ENCODE peak calls at places on chromosome 5, in four cellular contexts. One of them, this sample, is unnamed.

GRCh38 chr5:177302354-177303110 is 987 bp downstream of the RAB24 start:
- DNase-seq in sigmoid colon: peak
- DNase-seq in HCT116: no peak
- DNase-seq in stomach: no peak
- DNase-seq in this sample: no peak

GRCh38 chr5:77627869-77628674 is 10.4 kb downstream of the OTP start:
- DNase-seq in sigmoid colon: no peak
- DNase-seq in HCT116: no peak
- DNase-seq in stomach: no peak
- DNase-seq in this sample: no peak

GRCh38 chr5:32600057-32600622 is 14.8 kb downstream of the SUB1 start:
- DNase-seq in stomach: no peak
- DNase-seq in sigmoid colon: no peak
- DNase-seq in HCT116: no peak
- DNase-seq in this sample: no peak

GRCh38 chr5:128684951-128685350 is 146.9 kb upstream of the FBN2 start:
- DNase-seq in sigmoid colon: no peak
- DNase-seq in HCT116: no peak
- DNase-seq in stomach: no peak
- DNase-seq in this sample: no peak

GRCh38 chr5:174545926-174546325 is 178.5 kb upstream of the MSX2 start:
- DNase-seq in sigmoid colon: no peak
- DNase-seq in HCT116: no peak
- DNase-seq in stomach: no peak
- DNase-seq in this sample: peak

GRCh38 chr5:139426222-139426885 is 13.0 kb downstream of the DNAJC18 start:
- DNase-seq in HCT116: no peak
- DNase-seq in stomach: no peak
- DNase-seq in sigmoid colon: no peak
- DNase-seq in this sample: no peak

GRCh38 chr5:81519217-81519905 is 125.4 kb upstream of the ACOT12 start:
- DNase-seq in HCT116: no peak
- DNase-seq in stomach: no peak
- DNase-seq in sigmoid colon: no peak
- DNase-seq in this sample: no peak

GRCh38 chr5:122429545-122430327 is 117.7 kb downstream of the SNCAIP start:
- DNase-seq in HCT116: no peak
- DNase-seq in stomach: no peak
- DNase-seq in sigmoid colon: no peak
- DNase-seq in this sample: no peak

GRCh38 chr5:42614509-42614908 is 142.1 kb upstream of the CCDC152 start:
- DNase-seq in sigmoid colon: no peak
- DNase-seq in stomach: no peak
- DNase-seq in HCT116: no peak
- DNase-seq in this sample: no peak

GRCh38 chr5:59565551-59565950 is 328.0 kb downstream of the PDE4D start:
- DNase-seq in stomach: no peak
- DNase-seq in HCT116: no peak
- DNase-seq in sigmoid colon: no peak
- DNase-seq in this sample: no peak
- TF ChIP-seq POLR2AphosphoS5 in stomach: no peak
- TF ChIP-seq POLR2AphosphoS5 in HCT116: no peak
- TF ChIP-seq POLR2AphosphoS5 in sigmoid colon: no peak
- TF ChIP-seq POLR2AphosphoS5 in this sample: no peak

GRCh38 chr5:157952374-157952685 is 93.4 kb upstream of the CLINT1 start:
- DNase-seq in stomach: no peak
- DNase-seq in HCT116: no peak
- DNase-seq in sigmoid colon: no peak
- DNase-seq in this sample: no peak

GRCh38 chr5:157947156-157947555 is 88.2 kb upstream of the CLINT1 start:
- DNase-seq in HCT116: no peak
- DNase-seq in stomach: no peak
- DNase-seq in sigmoid colon: no peak
- DNase-seq in this sample: no peak

GRCh38 chr5:157949520-157949919 is 90.6 kb upstream of the CLINT1 start:
- DNase-seq in stomach: no peak
- DNase-seq in sigmoid colon: no peak
- DNase-seq in HCT116: no peak
- DNase-seq in this sample: no peak

GRCh38 chr5:157951673-157952373 is 92.9 kb upstream of the CLINT1 start:
- DNase-seq in HCT116: no peak
- DNase-seq in stomach: no peak
- DNase-seq in sigmoid colon: no peak
- DNase-seq in this sample: no peak

DNA sequence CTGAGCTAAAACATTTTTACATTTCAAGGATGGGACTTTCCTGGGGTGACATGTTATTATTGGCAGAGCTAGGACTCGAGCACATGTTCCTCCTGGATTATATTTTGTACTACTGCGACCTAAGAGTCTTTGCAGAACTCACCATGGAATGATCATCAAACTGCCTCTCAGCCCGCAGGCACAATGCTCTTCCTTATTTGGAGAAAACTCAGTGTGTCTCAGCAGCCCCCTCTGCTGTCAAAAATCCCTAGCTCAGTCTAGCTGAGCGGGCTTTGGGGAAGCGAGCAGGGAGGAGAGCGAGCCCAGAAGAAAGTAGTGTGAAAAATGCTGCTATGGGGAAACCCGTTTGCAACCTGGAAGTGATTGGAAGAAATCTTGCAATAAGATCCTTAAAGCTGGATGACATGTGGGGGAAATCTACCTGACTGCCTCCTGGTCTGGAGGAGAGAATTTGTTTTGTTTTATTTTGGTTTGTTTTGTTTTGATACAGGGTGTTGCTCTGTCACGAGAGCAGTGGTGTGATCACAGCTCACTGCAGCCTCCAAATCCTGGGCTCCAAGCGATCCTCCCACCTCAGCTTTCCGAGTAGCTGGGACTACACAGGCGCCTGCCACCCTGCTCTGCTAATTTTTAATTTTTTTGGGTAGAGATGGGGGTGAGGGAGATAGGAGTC is 89.9 kb upstream of the CLINT1 start:
- DNase-seq in HCT116: peak
- DNase-seq in stomach: peak
- DNase-seq in sigmoid colon: peak
- DNase-seq in this sample: peak
- TF ChIP-seq POLR2AphosphoS5 in HCT116: no peak
- TF ChIP-seq POLR2AphosphoS5 in stomach: peak
- TF ChIP-seq POLR2AphosphoS5 in sigmoid colon: peak
- TF ChIP-seq POLR2AphosphoS5 in this sample: no peak

DNA sequence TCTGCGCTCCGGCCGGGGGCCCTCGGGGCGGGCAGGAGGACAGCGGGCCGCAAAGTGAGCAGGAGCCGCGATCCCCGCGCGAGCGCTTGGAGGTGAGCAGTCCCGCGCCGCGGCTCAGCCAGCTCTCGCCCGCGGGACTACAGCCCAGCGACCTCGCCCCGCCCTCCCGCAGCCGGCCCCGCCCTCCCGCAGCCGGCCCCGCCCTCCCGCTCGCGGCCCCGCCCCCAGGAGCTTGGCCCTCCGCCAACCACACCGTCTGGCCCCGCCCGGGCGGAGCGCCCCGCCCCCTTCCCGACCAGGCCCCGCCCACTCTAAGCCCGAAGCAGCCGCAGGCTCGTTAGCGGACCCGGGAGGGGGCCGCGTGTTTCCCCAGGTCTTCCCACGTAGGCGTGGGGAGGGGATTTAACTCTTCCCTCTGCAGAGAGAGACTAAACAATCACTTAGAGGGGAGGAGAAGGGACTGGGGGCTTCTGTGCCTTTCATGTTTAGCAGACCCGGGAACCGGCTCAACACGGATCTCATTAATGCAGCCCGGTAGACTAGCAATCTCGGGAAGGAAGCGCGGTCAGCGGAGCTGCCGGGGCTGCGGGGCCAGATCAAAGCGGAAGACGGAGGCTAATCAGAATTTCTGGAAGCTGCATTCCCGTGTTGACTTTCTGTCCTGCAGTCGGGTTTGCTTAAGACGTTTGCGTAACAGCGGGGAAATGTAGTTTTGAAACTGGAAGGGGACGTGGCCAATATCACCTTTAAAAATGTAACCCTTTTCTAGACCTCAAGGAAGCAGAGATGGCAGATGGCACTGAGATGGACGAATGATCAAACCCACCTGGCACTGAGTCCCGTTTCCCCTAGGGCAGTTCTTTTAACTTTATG is at the start of gene MYO10:
- DNase-seq in sigmoid colon: peak
- DNase-seq in stomach: peak
- DNase-seq in HCT116: no peak
- DNase-seq in this sample: no peak
- TF ChIP-seq POLR2AphosphoS5 in sigmoid colon: peak
- TF ChIP-seq POLR2AphosphoS5 in stomach: peak
- TF ChIP-seq POLR2AphosphoS5 in HCT116: peak
- TF ChIP-seq POLR2AphosphoS5 in this sample: no peak

GRCh38 chr5:147434049-147434448 is 75.8 kb downstream of the DPYSL3 start:
- DNase-seq in HCT116: no peak
- DNase-seq in sigmoid colon: no peak
- DNase-seq in stomach: no peak
- DNase-seq in this sample: no peak
- TF ChIP-seq POLR2AphosphoS5 in HCT116: no peak
- TF ChIP-seq POLR2AphosphoS5 in sigmoid colon: no peak
- TF ChIP-seq POLR2AphosphoS5 in stomach: no peak
- TF ChIP-seq POLR2AphosphoS5 in this sample: no peak

GRCh38 chr5:170280090-170280493 is 17.5 kb downstream of the LCP2 start:
- DNase-seq in stomach: no peak
- DNase-seq in HCT116: no peak
- DNase-seq in sigmoid colon: peak
- DNase-seq in this sample: no peak

GRCh38 chr5:170286532-170286931 is 11.0 kb downstream of the LCP2 start:
- DNase-seq in sigmoid colon: no peak
- DNase-seq in stomach: no peak
- DNase-seq in HCT116: no peak
- DNase-seq in this sample: no peak

GRCh38 chr5:170287532-170287931 is 10.0 kb downstream of the LCP2 start:
- DNase-seq in HCT116: no peak
- DNase-seq in sigmoid colon: peak
- DNase-seq in stomach: no peak
- DNase-seq in this sample: no peak

GRCh38 chr5:170284231-170284630 is 13.3 kb downstream of the LCP2 start:
- DNase-seq in stomach: no peak
- DNase-seq in sigmoid colon: no peak
- DNase-seq in HCT116: no peak
- DNase-seq in this sample: no peak

DNA sequence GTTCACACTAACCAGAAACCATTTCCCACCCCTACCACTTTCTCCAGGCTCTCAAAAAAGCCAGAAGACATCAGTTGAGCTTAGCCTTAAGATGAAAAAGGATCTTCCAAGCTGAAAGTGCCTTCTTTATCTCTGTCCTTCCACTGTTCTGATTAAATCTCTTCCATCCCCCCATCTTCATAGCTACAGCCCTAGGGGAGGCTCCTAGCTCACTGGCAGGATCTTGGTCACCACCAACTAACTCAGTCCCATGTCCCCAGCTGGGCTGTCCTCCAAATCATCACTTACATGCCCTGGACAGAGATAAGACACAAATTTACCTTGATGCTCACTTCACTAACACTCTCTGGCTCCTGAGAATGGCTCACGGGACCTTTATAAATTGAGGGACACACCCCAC is 14.3 kb downstream of the LCP2 start:
- DNase-seq in HCT116: no peak
- DNase-seq in stomach: no peak
- DNase-seq in sigmoid colon: peak
- DNase-seq in this sample: no peak
- TF ChIP-seq POLR2AphosphoS5 in HCT116: no peak
- TF ChIP-seq POLR2AphosphoS5 in stomach: no peak
- TF ChIP-seq POLR2AphosphoS5 in sigmoid colon: no peak
- TF ChIP-seq POLR2AphosphoS5 in this sample: no peak

DNA sequence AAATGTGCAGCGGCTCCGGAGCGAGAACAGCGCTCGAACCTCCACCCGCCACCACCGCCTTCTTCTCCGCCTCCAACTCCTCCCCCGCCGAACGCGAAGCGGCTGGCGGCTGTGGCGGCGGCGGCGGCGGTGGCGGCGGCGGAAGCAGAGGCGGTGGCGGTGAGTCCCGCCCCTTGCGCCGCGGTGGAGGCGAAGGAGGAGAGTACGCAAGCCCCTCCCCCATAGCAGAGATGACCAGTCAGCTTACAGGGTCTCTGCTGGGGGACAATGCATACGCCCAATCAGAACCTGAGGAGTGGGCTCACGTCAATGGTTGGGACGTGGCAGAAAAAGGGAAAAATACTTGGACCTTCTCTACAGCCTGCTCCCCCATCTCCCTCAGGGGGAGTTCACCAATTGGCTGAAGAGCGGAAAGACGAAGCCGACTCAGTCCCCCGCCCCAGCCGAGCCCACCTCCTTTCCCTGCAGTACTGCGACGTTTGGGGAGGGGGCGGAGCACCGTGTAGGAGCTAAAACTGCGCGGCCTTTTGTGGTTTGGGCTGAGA is at the start of gene PJA2:
- DNase-seq in stomach: peak
- DNase-seq in HCT116: peak
- DNase-seq in sigmoid colon: peak
- DNase-seq in this sample: peak
- TF ChIP-seq POLR2AphosphoS5 in stomach: peak
- TF ChIP-seq POLR2AphosphoS5 in HCT116: peak
- TF ChIP-seq POLR2AphosphoS5 in sigmoid colon: peak
- TF ChIP-seq POLR2AphosphoS5 in this sample: no peak

GRCh38 chr5:136006164-136006563 is 22.6 kb upstream of the TGFBI start:
- DNase-seq in stomach: no peak
- DNase-seq in HCT116: no peak
- DNase-seq in sigmoid colon: no peak
- DNase-seq in this sample: no peak

GRCh38 chr5:136004436-136004835 is 24.4 kb upstream of the TGFBI start:
- DNase-seq in sigmoid colon: no peak
- DNase-seq in stomach: no peak
- DNase-seq in HCT116: no peak
- DNase-seq in this sample: no peak

GRCh38 chr5:136005371-136005770 is 23.4 kb upstream of the TGFBI start:
- DNase-seq in sigmoid colon: no peak
- DNase-seq in stomach: no peak
- DNase-seq in HCT116: no peak
- DNase-seq in this sample: no peak

GRCh38 chr5:136006767-136007251 is 22.0 kb upstream of the TGFBI start:
- DNase-seq in HCT116: peak
- DNase-seq in stomach: no peak
- DNase-seq in sigmoid colon: no peak
- DNase-seq in this sample: no peak

GRCh38 chr5:136007271-136007670 is 21.5 kb upstream of the TGFBI start:
- DNase-seq in stomach: no peak
- DNase-seq in HCT116: no peak
- DNase-seq in sigmoid colon: no peak
- DNase-seq in this sample: no peak
- TF ChIP-seq POLR2AphosphoS5 in stomach: no peak
- TF ChIP-seq POLR2AphosphoS5 in HCT116: no peak
- TF ChIP-seq POLR2AphosphoS5 in sigmoid colon: no peak
- TF ChIP-seq POLR2AphosphoS5 in this sample: no peak

GRCh38 chr5:141001466-141001853 is 35.2 kb downstream of the PCDHAC2 start:
- DNase-seq in HCT116: peak
- DNase-seq in sigmoid colon: no peak
- DNase-seq in stomach: no peak
- DNase-seq in this sample: no peak
- TF ChIP-seq POLR2AphosphoS5 in HCT116: peak
- TF ChIP-seq POLR2AphosphoS5 in sigmoid colon: no peak
- TF ChIP-seq POLR2AphosphoS5 in stomach: no peak
- TF ChIP-seq POLR2AphosphoS5 in this sample: no peak

This sample was measured in GM12878.